ENCODE peak calls at places on chromosomes 11 and 22, in nine cellular contexts. One of them, this sample, is unnamed.

GRCh38 chr11:116715383-116715782 is 57.4 kb downstream of the BUD13 start:
- DNase-seq in nephron progenitor cell: no peak
- DNase-seq in mammary epithelial cell: no peak
- DNase-seq in HFF-Myc: no peak
- DNase-seq in fibroblast of lung: no peak
- DNase-seq in choroid plexus epithelial cell: no peak
- DNase-seq in CD4-positive, alpha-beta T cell: no peak
- DNase-seq in ovary: no peak
- DNase-seq in suprapubic skin: no peak
- DNase-seq in this sample: no peak

GRCh38 chr22:47780281-47780875 is 1017.9 kb downstream of the TBC1D22A start:
- DNase-seq in CD4-positive, alpha-beta T cell: no peak
- DNase-seq in choroid plexus epithelial cell: no peak
- DNase-seq in nephron progenitor cell: no peak
- DNase-seq in ovary: no peak
- DNase-seq in fibroblast of lung: no peak
- DNase-seq in suprapubic skin: no peak
- DNase-seq in HFF-Myc: no peak
- DNase-seq in mammary epithelial cell: no peak
- DNase-seq in this sample: no peak

GRCh38 chr22:25134451-25134850 is 65.2 kb upstream of the CRYBB3 start:
- DNase-seq in ovary: no peak
- DNase-seq in HFF-Myc: no peak
- DNase-seq in fibroblast of lung: no peak
- DNase-seq in mammary epithelial cell: no peak
- DNase-seq in CD4-positive, alpha-beta T cell: no peak
- DNase-seq in nephron progenitor cell: no peak
- DNase-seq in suprapubic skin: no peak
- DNase-seq in choroid plexus epithelial cell: no peak
- DNase-seq in this sample: no peak

GRCh38 chr11:105891685-105892084 is 130.4 kb downstream of the MSANTD4 start:
- DNase-seq in mammary epithelial cell: no peak
- DNase-seq in fibroblast of lung: no peak
- DNase-seq in choroid plexus epithelial cell: no peak
- DNase-seq in suprapubic skin: no peak
- DNase-seq in ovary: no peak
- DNase-seq in CD4-positive, alpha-beta T cell: no peak
- DNase-seq in nephron progenitor cell: no peak
- DNase-seq in HFF-Myc: no peak
- DNase-seq in this sample: no peak

GRCh38 chr22:46122511-46122971 is 27.8 kb upstream of the PPARA start:
- DNase-seq in CD4-positive, alpha-beta T cell: peak
- DNase-seq in HFF-Myc: no peak
- DNase-seq in fibroblast of lung: peak
- DNase-seq in choroid plexus epithelial cell: peak
- DNase-seq in mammary epithelial cell: no peak
- DNase-seq in nephron progenitor cell: peak
- DNase-seq in ovary: peak
- DNase-seq in suprapubic skin: no peak
- DNase-seq in this sample: no peak

GRCh38 chr11:115656041-115656440 is 151.8 kb upstream of the CADM1 start:
- DNase-seq in HFF-Myc: no peak
- DNase-seq in mammary epithelial cell: no peak
- DNase-seq in CD4-positive, alpha-beta T cell: no peak
- DNase-seq in suprapubic skin: no peak
- DNase-seq in choroid plexus epithelial cell: no peak
- DNase-seq in ovary: no peak
- DNase-seq in nephron progenitor cell: no peak
- DNase-seq in fibroblast of lung: no peak
- DNase-seq in this sample: no peak

GRCh38 chr11:8577791-8578581 is 16.0 kb downstream of the STK33 start:
- DNase-seq in choroid plexus epithelial cell: peak
- DNase-seq in nephron progenitor cell: no peak
- DNase-seq in suprapubic skin: no peak
- DNase-seq in HFF-Myc: no peak
- DNase-seq in mammary epithelial cell: peak
- DNase-seq in CD4-positive, alpha-beta T cell: no peak
- DNase-seq in fibroblast of lung: no peak
- DNase-seq in ovary: no peak
- DNase-seq in this sample: no peak

GRCh38 chr11:100639140-100639539 is 47.9 kb upstream of the ARHGAP42 start:
- DNase-seq in fibroblast of lung: peak
- DNase-seq in mammary epithelial cell: no peak
- DNase-seq in nephron progenitor cell: peak
- DNase-seq in ovary: no peak
- DNase-seq in CD4-positive, alpha-beta T cell: no peak
- DNase-seq in HFF-Myc: no peak
- DNase-seq in choroid plexus epithelial cell: peak
- DNase-seq in suprapubic skin: no peak
- DNase-seq in this sample: peak

GRCh38 chr11:60895687-60896086 is 10.7 kb downstream of the PRPF19 start:
- DNase-seq in choroid plexus epithelial cell: no peak
- DNase-seq in nephron progenitor cell: no peak
- DNase-seq in fibroblast of lung: no peak
- DNase-seq in ovary: no peak
- DNase-seq in CD4-positive, alpha-beta T cell: no peak
- DNase-seq in mammary epithelial cell: no peak
- DNase-seq in HFF-Myc: no peak
- DNase-seq in suprapubic skin: no peak
- DNase-seq in this sample: no peak

GRCh38 chr11:68963779-68964178 is 17.0 kb downstream of the MRGPRD start:
- DNase-seq in fibroblast of lung: no peak
- DNase-seq in choroid plexus epithelial cell: no peak
- DNase-seq in CD4-positive, alpha-beta T cell: no peak
- DNase-seq in suprapubic skin: peak
- DNase-seq in nephron progenitor cell: no peak
- DNase-seq in ovary: no peak
- DNase-seq in mammary epithelial cell: no peak
- DNase-seq in HFF-Myc: no peak
- DNase-seq in this sample: no peak

GRCh38 chr11:61065955-61066638 is 36.2 kb upstream of the CD5 start:
- DNase-seq in suprapubic skin: no peak
- DNase-seq in choroid plexus epithelial cell: no peak
- DNase-seq in HFF-Myc: no peak
- DNase-seq in CD4-positive, alpha-beta T cell: no peak
- DNase-seq in nephron progenitor cell: no peak
- DNase-seq in mammary epithelial cell: no peak
- DNase-seq in fibroblast of lung: no peak
- DNase-seq in ovary: no peak
- DNase-seq in this sample: no peak

GRCh38 chr22:50625568-50626313 is 2.2 kb downstream of the ARSA start:
- DNase-seq in ovary: no peak
- DNase-seq in suprapubic skin: peak
- DNase-seq in nephron progenitor cell: no peak
- DNase-seq in mammary epithelial cell: no peak
- DNase-seq in CD4-positive, alpha-beta T cell: no peak
- DNase-seq in HFF-Myc: no peak
- DNase-seq in fibroblast of lung: no peak
- DNase-seq in choroid plexus epithelial cell: no peak
- DNase-seq in this sample: no peak

GRCh38 chr11:101441747-101442146 is 142.1 kb downstream of the TRPC6 start:
- DNase-seq in HFF-Myc: no peak
- DNase-seq in ovary: no peak
- DNase-seq in suprapubic skin: no peak
- DNase-seq in choroid plexus epithelial cell: no peak
- DNase-seq in CD4-positive, alpha-beta T cell: no peak
- DNase-seq in fibroblast of lung: no peak
- DNase-seq in nephron progenitor cell: no peak
- DNase-seq in mammary epithelial cell: no peak
- DNase-seq in this sample: no peak

GRCh38 chr22:24117942-24118341 is 63.3 kb upstream of the SUSD2 start:
- DNase-seq in ovary: no peak
- DNase-seq in CD4-positive, alpha-beta T cell: no peak
- DNase-seq in mammary epithelial cell: no peak
- DNase-seq in HFF-Myc: no peak
- DNase-seq in suprapubic skin: no peak
- DNase-seq in fibroblast of lung: no peak
- DNase-seq in nephron progenitor cell: no peak
- DNase-seq in choroid plexus epithelial cell: no peak
- DNase-seq in this sample: no peak

GRCh38 chr11:77884186-77884828 is 63.4 kb downstream of the AAMDC start:
- DNase-seq in HFF-Myc: no peak
- DNase-seq in ovary: no peak
- DNase-seq in suprapubic skin: no peak
- DNase-seq in CD4-positive, alpha-beta T cell: no peak
- DNase-seq in mammary epithelial cell: no peak
- DNase-seq in fibroblast of lung: peak
- DNase-seq in choroid plexus epithelial cell: peak
- DNase-seq in nephron progenitor cell: no peak
- DNase-seq in this sample: peak

GRCh38 chr22:45212992-45213751 is 27.5 kb downstream of the KIAA0930 start:
- DNase-seq in choroid plexus epithelial cell: peak
- DNase-seq in HFF-Myc: no peak
- DNase-seq in nephron progenitor cell: no peak
- DNase-seq in CD4-positive, alpha-beta T cell: no peak
- DNase-seq in mammary epithelial cell: peak
- DNase-seq in fibroblast of lung: peak
- DNase-seq in suprapubic skin: no peak
- DNase-seq in ovary: peak
- DNase-seq in this sample: peak

GRCh38 chr11:118275184-118275583 is 11.1 kb upstream of the MPZL2 start:
- DNase-seq in nephron progenitor cell: no peak
- DNase-seq in choroid plexus epithelial cell: no peak
- DNase-seq in fibroblast of lung: no peak
- DNase-seq in HFF-Myc: no peak
- DNase-seq in CD4-positive, alpha-beta T cell: no peak
- DNase-seq in ovary: no peak
- DNase-seq in suprapubic skin: no peak
- DNase-seq in mammary epithelial cell: peak
- DNase-seq in this sample: no peak

GRCh38 chr11:44633641-44634040 is 68.2 kb downstream of the CD82 start:
- DNase-seq in fibroblast of lung: no peak
- DNase-seq in mammary epithelial cell: no peak
- DNase-seq in HFF-Myc: no peak
- DNase-seq in suprapubic skin: no peak
- DNase-seq in choroid plexus epithelial cell: no peak
- DNase-seq in ovary: no peak
- DNase-seq in nephron progenitor cell: no peak
- DNase-seq in CD4-positive, alpha-beta T cell: no peak
- DNase-seq in this sample: no peak
- TF ChIP-seq CTCF in fibroblast of lung: peak
- TF ChIP-seq CTCF in mammary epithelial cell: peak
- TF ChIP-seq CTCF in HFF-Myc: no peak
- TF ChIP-seq CTCF in suprapubic skin: no peak
- TF ChIP-seq CTCF in choroid plexus epithelial cell: peak
- TF ChIP-seq CTCF in ovary: no peak
- TF ChIP-seq CTCF in nephron progenitor cell: no peak
- TF ChIP-seq CTCF in CD4-positive, alpha-beta T cell: no peak
- TF ChIP-seq CTCF in this sample: peak

GRCh38 chr11:131691558-131692041 is 321.2 kb downstream of the NTM start:
- DNase-seq in ovary: no peak
- DNase-seq in HFF-Myc: no peak
- DNase-seq in choroid plexus epithelial cell: peak
- DNase-seq in suprapubic skin: no peak
- DNase-seq in fibroblast of lung: peak
- DNase-seq in mammary epithelial cell: peak
- DNase-seq in nephron progenitor cell: peak
- DNase-seq in CD4-positive, alpha-beta T cell: no peak
- DNase-seq in this sample: no peak
- TF ChIP-seq CTCF in ovary: no peak
- TF ChIP-seq CTCF in HFF-Myc: peak
- TF ChIP-seq CTCF in choroid plexus epithelial cell: peak
- TF ChIP-seq CTCF in suprapubic skin: peak
- TF ChIP-seq CTCF in fibroblast of lung: peak
- TF ChIP-seq CTCF in mammary epithelial cell: peak
- TF ChIP-seq CTCF in nephron progenitor cell: peak
- TF ChIP-seq CTCF in CD4-positive, alpha-beta T cell: peak
- TF ChIP-seq CTCF in this sample: peak

GRCh38 chr11:32485733-32486132 is 50.4 kb upstream of the WT1 start:
- DNase-seq in fibroblast of lung: no peak
- DNase-seq in mammary epithelial cell: no peak
- DNase-seq in ovary: no peak
- DNase-seq in suprapubic skin: no peak
- DNase-seq in HFF-Myc: no peak
- DNase-seq in choroid plexus epithelial cell: no peak
- DNase-seq in nephron progenitor cell: no peak
- DNase-seq in CD4-positive, alpha-beta T cell: no peak
- DNase-seq in this sample: no peak

GRCh38 chr11:32494629-32495028 is 59.3 kb upstream of the WT1 start:
- DNase-seq in CD4-positive, alpha-beta T cell: no peak
- DNase-seq in fibroblast of lung: no peak
- DNase-seq in suprapubic skin: no peak
- DNase-seq in mammary epithelial cell: no peak
- DNase-seq in nephron progenitor cell: no peak
- DNase-seq in choroid plexus epithelial cell: no peak
- DNase-seq in ovary: no peak
- DNase-seq in HFF-Myc: no peak
- DNase-seq in this sample: no peak

GRCh38 chr11:32487270-32487669 is 51.9 kb upstream of the WT1 start:
- DNase-seq in choroid plexus epithelial cell: peak
- DNase-seq in ovary: no peak
- DNase-seq in HFF-Myc: no peak
- DNase-seq in CD4-positive, alpha-beta T cell: no peak
- DNase-seq in nephron progenitor cell: no peak
- DNase-seq in fibroblast of lung: no peak
- DNase-seq in suprapubic skin: no peak
- DNase-seq in mammary epithelial cell: no peak
- DNase-seq in this sample: no peak

GRCh38 chr11:32489464-32489863 is 54.1 kb upstream of the WT1 start:
- DNase-seq in CD4-positive, alpha-beta T cell: no peak
- DNase-seq in HFF-Myc: no peak
- DNase-seq in nephron progenitor cell: peak
- DNase-seq in mammary epithelial cell: no peak
- DNase-seq in choroid plexus epithelial cell: peak
- DNase-seq in suprapubic skin: no peak
- DNase-seq in fibroblast of lung: no peak
- DNase-seq in ovary: no peak
- DNase-seq in this sample: no peak
- TF ChIP-seq CTCF in CD4-positive, alpha-beta T cell: no peak
- TF ChIP-seq CTCF in HFF-Myc: no peak
- TF ChIP-seq CTCF in nephron progenitor cell: peak
- TF ChIP-seq CTCF in mammary epithelial cell: no peak
- TF ChIP-seq CTCF in choroid plexus epithelial cell: peak
- TF ChIP-seq CTCF in suprapubic skin: no peak
- TF ChIP-seq CTCF in fibroblast of lung: no peak
- TF ChIP-seq CTCF in ovary: no peak
- TF ChIP-seq CTCF in this sample: no peak

DNA sequence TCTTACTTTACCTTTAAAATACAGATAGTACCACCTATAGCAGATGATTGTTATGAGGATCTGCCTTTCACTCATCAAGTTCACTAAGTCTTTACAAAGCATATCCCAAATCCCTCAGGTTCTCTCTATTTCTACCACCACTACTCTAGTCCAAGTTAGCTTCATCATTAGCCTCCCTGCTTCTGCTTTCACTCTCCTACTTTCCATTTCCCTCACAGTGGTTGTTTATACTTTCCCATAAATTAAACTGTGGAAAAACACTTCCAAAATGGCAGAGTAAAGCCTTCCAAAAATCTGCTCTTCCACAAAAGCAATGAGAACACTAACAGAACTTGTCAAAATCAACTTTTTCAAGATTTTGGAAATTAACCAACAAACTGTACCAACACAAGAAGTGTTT is 71.9 kb downstream of the TTC28 start:
- DNase-seq in fibroblast of lung: peak
- DNase-seq in ovary: no peak
- DNase-seq in CD4-positive, alpha-beta T cell: no peak
- DNase-seq in choroid plexus epithelial cell: no peak
- DNase-seq in HFF-Myc: no peak
- DNase-seq in suprapubic skin: no peak
- DNase-seq in mammary epithelial cell: no peak
- DNase-seq in nephron progenitor cell: no peak
- DNase-seq in this sample: no peak
- TF ChIP-seq CTCF in fibroblast of lung: no peak
- TF ChIP-seq CTCF in ovary: no peak
- TF ChIP-seq CTCF in CD4-positive, alpha-beta T cell: no peak
- TF ChIP-seq CTCF in choroid plexus epithelial cell: no peak
- TF ChIP-seq CTCF in HFF-Myc: no peak
- TF ChIP-seq CTCF in suprapubic skin: no peak
- TF ChIP-seq CTCF in mammary epithelial cell: no peak
- TF ChIP-seq CTCF in nephron progenitor cell: no peak
- TF ChIP-seq CTCF in this sample: no peak

This sample was measured in astrocyte of the spinal cord.